ENCODE peak calls at places on chromosome 9, in eight cellular contexts. O is foreskin fibroblast, S is heart left ventricle, R is cardiac fibroblast, Z is DND-41, C is GM23338, W is ovary, T is sigmoid colon. X is an unnamed sample.
A peak's percentile ranks its signal among the peaks of the same experiment; 100 is the strongest.

GRCh38 chr9:20356392-20357206 is 265.7 kb downstream of the MLLT3 start:
- DNase-seq in C (peak; percentile 90), T (peak; percentile 81), R (peak; percentile 91), O (peak; percentile 81), W (peak; percentile 58), S (peak; percentile 69), Z (peak; percentile 63), X (peak; percentile 59)

GRCh38 chr9:82682431-82682830 is 380.5 kb downstream of the RASEF start:
- DNase-seq in C (no peak), R (no peak), T (no peak), O (no peak), W (no peak), S (no peak), Z (no peak), X (no peak)

GRCh38 chr9:136604823-136605525 is 57.7 kb upstream of the EGFL7 start:
- DNase-seq in O (no peak), W (no peak), C (no peak), T (no peak), Z (no peak), R (no peak), S (no peak), X (no peak)

GRCh38 chr9:98333703-98334582 is 78.5 kb upstream of the TBC1D2 start:
- DNase-seq in C (no peak), Z (no peak), O (peak; percentile 82), S (no peak), T (no peak), W (no peak), R (peak; percentile 82), X (peak; percentile 62)

GRCh38 chr9:136182850-136183422 is 22.0 kb downstream of the LHX3 start:
- DNase-seq in Z (no peak), W (no peak), O (no peak), T (no peak), R (no peak), C (no peak), S (no peak), X (no peak)

GRCh38 chr9:99269429-99269828 is 47.3 kb downstream of the SEC61B start:
- DNase-seq in C (no peak), W (no peak), R (peak; percentile 61), O (peak; percentile 53), S (no peak), T (no peak), Z (no peak), X (peak; percentile 51)

GRCh38 chr9:119453490-119453911 is 84.3 kb upstream of the BRINP1 start:
- DNase-seq in S (no peak), C (no peak), Z (no peak), R (no peak), T (no peak), W (no peak), O (no peak), X (no peak)

GRCh38 chr9:129412814-129413536 is 207.9 kb downstream of the C9orf50 start:
- DNase-seq in T (peak; percentile 90), Z (peak; percentile 43), R (peak; percentile 91), W (peak; percentile 77), O (peak; percentile 75), S (peak; percentile 80), C (peak; percentile 52), X (peak; percentile 71)

GRCh38 chr9:21800931-21801682 is 1.3 kb upstream of the MTAP start:
- DNase-seq in T (no peak), S (no peak), C (no peak), R (no peak), O (no peak), W (no peak), Z (no peak), X (no peak)

GRCh38 chr9:27785714-27786100 is 212.4 kb upstream of the C9orf72 start:
- DNase-seq in O (no peak), W (no peak), Z (no peak), R (no peak), S (no peak), C (no peak), T (no peak), X (no peak)

GRCh38 chr9:123093141-123093540 is 59.7 kb downstream of the GPR21 start:
- DNase-seq in S (no peak), C (no peak), O (no peak), Z (no peak), R (no peak), T (no peak), W (no peak), X (no peak)

GRCh38 chr9:93958121-93958874 is 3.1 kb upstream of the BARX1 start:
- DNase-seq in W (no peak), S (no peak), C (peak; percentile 51), R (no peak), O (no peak), Z (no peak), T (peak; percentile 57), X (no peak)
- H3K4me3 ChIP-seq in W (no peak overlapping the region), S (peak overlapping the region; percentile 14), C (peak overlapping the region; percentile 61), R (no peak overlapping the region), O (no peak overlapping the region), Z (no peak overlapping the region), T (no peak overlapping the region), X (no peak overlapping the region)

DNA sequence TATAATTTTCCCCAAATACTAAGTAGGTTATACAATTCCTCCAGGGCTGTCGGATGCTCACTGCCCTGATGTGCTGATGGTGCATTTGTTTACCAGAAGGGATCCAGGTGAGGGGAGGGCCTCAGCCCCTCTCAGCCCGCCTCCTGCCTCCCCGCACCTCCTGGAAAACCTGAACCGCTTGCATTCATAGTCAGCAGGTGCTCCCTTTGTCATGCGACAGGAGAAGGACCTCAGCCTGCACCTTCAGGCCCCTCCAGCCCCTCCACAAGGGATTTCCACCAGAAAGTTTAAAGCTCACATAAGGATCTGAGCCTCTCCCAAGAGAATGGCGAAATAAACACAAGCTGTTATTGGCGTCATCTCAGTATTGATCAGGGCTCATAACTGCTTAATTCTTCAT is 36.5 kb upstream of the NTNG2 start:
- DNase-seq in Z (no peak), O (no peak), R (no peak), S (no peak), C (peak; percentile 72), W (no peak), T (no peak), X (no peak)
- H3K4me3 ChIP-seq in Z (no peak overlapping the region), O (no peak overlapping the region), R (no peak overlapping the region), S (no peak overlapping the region), C (peak overlapping the region; percentile 29), W (no peak overlapping the region), T (no peak overlapping the region), X (no peak overlapping the region)

DNA sequence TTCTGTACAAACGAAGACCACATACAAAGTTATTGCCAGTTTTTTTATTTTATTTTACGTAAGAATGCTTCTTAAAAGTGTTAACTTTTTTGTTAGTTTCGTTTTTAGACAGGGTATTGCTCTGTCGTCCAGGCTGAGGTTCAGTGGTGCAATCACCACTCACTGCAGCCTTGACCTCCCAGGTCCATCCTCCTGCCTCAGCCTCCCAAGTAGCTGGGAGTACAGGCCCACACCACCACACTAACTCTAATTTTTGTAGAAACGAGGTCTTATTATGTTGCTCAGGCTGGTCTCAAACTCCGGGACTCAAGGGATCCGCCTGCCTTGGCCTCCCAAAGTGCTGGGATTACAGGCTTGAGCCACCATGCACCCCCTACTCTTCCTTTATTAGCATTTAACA is 2.3 kb upstream of the DNAJA1 start:
- DNase-seq in W (no peak), Z (no peak), S (no peak), C (no peak), O (no peak), R (no peak), T (no peak), X (no peak)
- H3K4me3 ChIP-seq in W (no peak overlapping the region), Z (no peak overlapping the region), S (no peak overlapping the region), C (no peak overlapping the region), O (no peak overlapping the region), R (no peak overlapping the region), T (no peak overlapping the region), X (no peak overlapping the region)

DNA sequence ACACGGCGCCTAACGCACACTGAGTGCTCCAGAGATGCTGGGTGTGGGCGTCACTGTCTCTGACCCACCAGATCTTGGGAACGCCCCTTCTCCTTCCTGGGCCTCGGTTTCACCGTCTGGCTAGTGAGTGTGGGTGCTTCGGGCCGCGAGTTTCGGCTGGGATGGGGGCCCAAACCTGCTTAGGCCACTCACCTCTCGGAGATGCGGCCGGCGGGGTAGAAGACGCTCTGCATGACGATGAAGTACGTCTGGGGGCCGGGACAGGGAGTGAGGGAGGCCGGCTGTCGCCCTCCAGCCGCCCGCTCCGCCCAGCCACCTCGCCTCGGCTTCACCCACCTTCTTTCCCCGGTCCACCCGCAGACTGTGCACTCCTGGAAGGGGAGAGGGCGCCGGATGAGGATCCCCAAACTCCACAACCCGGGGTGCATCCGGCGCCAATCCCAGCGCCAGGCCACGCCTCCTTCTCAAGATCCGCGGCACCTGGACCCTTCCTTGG is 3.6 kb downstream of the PIP5KL1 start:
- DNase-seq in S (no peak), T (no peak), W (no peak), R (no peak), O (no peak), C (peak; percentile 54), Z (no peak), X (no peak)
- H3K4me3 ChIP-seq in S (peak overlapping the region; percentile 22), T (no peak overlapping the region), W (no peak overlapping the region), R (peak overlapping the region; percentile 21), O (peak overlapping the region; percentile 38), C (peak overlapping the region; percentile 94), Z (no peak overlapping the region), X (peak overlapping the region; percentile 30)